ENCODE peak calls at places on chromosomes 11 and 22, in nine cellular contexts. P, I, B, Y, E, C, V, O and J are unnamed samples.

GRCh38 chr11:95149659-95150294 is 60.1 kb downstream of the ENDOD1 start:
- DNase-seq in P (no peak), I (no peak), B (no peak), Y (no peak), E (no peak), C (no peak), V (peak), O (peak), J (peak)

GRCh38 chr11:100752371-100753073 is 65.4 kb downstream of the ARHGAP42 start:
- DNase-seq in P (no peak), I (no peak), B (no peak), Y (no peak), E (no peak), C (peak), V (no peak), O (peak), J (no peak)

GRCh38 chr22:17097701-17098100 is 12.9 kb downstream of the IL17RA start:
- DNase-seq in P (no peak), I (no peak), B (no peak), Y (no peak), E (no peak), C (no peak), V (no peak), O (no peak), J (no peak)

GRCh38 chr11:117232911-117233409 is 489 bp downstream of the RNF214 start:
- DNase-seq in P (peak), I (no peak), B (peak), Y (peak), E (no peak), C (no peak), V (no peak), O (peak), J (no peak)

GRCh38 chr11:65417221-65417701 is 5.3 kb upstream of the NEAT1 start:
- DNase-seq in P (peak), I (no peak), B (peak), Y (no peak), E (no peak), C (no peak), V (peak), O (peak), J (no peak)

GRCh38 chr11:76134239-76134638 is 72.1 kb downstream of the WNT11 start:
- DNase-seq in P (no peak), I (no peak), B (no peak), Y (no peak), E (no peak), C (no peak), V (no peak), O (no peak), J (no peak)

GRCh38 chr11:124108158-124108557 is 7.1 kb upstream of the VWA5A start:
- DNase-seq in P (peak), I (peak), B (peak), Y (no peak), E (no peak), C (peak), V (peak), O (peak), J (peak)

GRCh38 chr11:126929186-126930085 is 71.1 kb downstream of the KIRREL3 start:
- DNase-seq in P (no peak), I (no peak), B (no peak), Y (no peak), E (no peak), C (peak), V (peak), O (no peak), J (no peak)

GRCh38 chr22:27331526-27332281 is 469.9 kb downstream of the MN1 start:
- DNase-seq in P (no peak), I (peak), B (peak), Y (peak), E (no peak), C (no peak), V (peak), O (peak), J (peak)

GRCh38 chr22:27719033-27719341 is 82.6 kb downstream of the MN1 start:
- DNase-seq in P (no peak), I (no peak), B (no peak), Y (no peak), E (no peak), C (no peak), V (no peak), O (no peak), J (no peak)

GRCh38 chr22:26502688-26503561 is 9.3 kb downstream of the TFIP11 start:
- DNase-seq in P (peak), I (peak), B (peak), Y (peak), E (peak), C (peak), V (peak), O (peak), J (peak)

GRCh38 chr22:41636467-41636866 is 15.4 kb downstream of the XRCC6 start:
- DNase-seq in P (no peak), I (peak), B (no peak), Y (no peak), E (no peak), C (no peak), V (peak), O (no peak), J (peak)

GRCh38 chr11:111355956-111356659 is 23.0 kb downstream of the POU2AF1 start:
- DNase-seq in P (no peak), I (no peak), B (peak), Y (no peak), E (no peak), C (no peak), V (no peak), O (peak), J (no peak)